ENCODE peak calls at places on chromosomes 6 and 20, in six cellular contexts. F is NT2/D1, J is brain microvascular endothelial cell, G is ascending aorta, P is astrocyte of the cerebellum, W is sigmoid colon. C is an unnamed sample.

GRCh38 chr20:53598140-53599038 is 4.8 kb upstream of the ZNF217 start:
- DNase-seq in J (no peak), G (no peak), P (no peak), W (peak; percentile 46), F (no peak), C (no peak)

GRCh38 chr6:111576302-111576701 is 29.4 kb downstream of the TRAF3IP2 start:
- DNase-seq in P (no peak), J (peak; percentile 60), F (no peak), W (no peak), G (no peak), C (no peak)

GRCh38 chr6:51004380-51004779 is 185.7 kb downstream of the TFAP2B start:
- DNase-seq in G (no peak), F (no peak), J (no peak), P (no peak), W (no peak), C (no peak)

GRCh38 chr6:551405-551804 is 105.5 kb downstream of the HUS1B start:
- DNase-seq in F (peak; percentile 51), G (no peak), P (no peak), W (no peak), J (peak; percentile 65), C (no peak)

GRCh38 chr6:27630727-27631613 is 158.1 kb upstream of the ZNF184 start:
- DNase-seq in W (no peak), P (peak; percentile 32), F (no peak), J (peak; percentile 82), G (no peak), C (no peak)

GRCh38 chr6:42952389-42952788 is 8.2 kb upstream of the GNMT start:
- DNase-seq in W (no peak), J (no peak), G (no peak), F (no peak), P (no peak), C (no peak)

GRCh38 chr20:17538517-17539170 is 7.5 kb upstream of the BFSP1 start:
- DNase-seq in J (peak; percentile 58), P (no peak), W (no peak), G (no peak), F (no peak), C (no peak)

GRCh38 chr6:13586936-13587542 is 12.6 kb downstream of the SIRT5 start:
- DNase-seq in J (no peak), F (no peak), W (no peak), G (no peak), P (no peak), C (no peak)

GRCh38 chr6:107323133-107323785 is 136.1 kb downstream of the PDSS2 start:
- DNase-seq in P (no peak), F (no peak), J (peak; percentile 47), W (no peak), G (no peak), C (no peak)

GRCh38 chr6:97440590-97441176 is 157.7 kb upstream of the MMS22L start:
- DNase-seq in J (peak; percentile 42), P (no peak), F (peak; percentile 18), G (no peak), W (no peak), C (no peak)

GRCh38 chr20:58720890-58721289 is 28.3 kb downstream of the NPEPL1 start:
- DNase-seq in F (no peak), P (no peak), G (no peak), J (no peak), W (no peak), C (no peak)

GRCh38 chr6:138161434-138162103 is at the start of gene ARFGEF3:
- DNase-seq in J (no peak), F (no peak), W (no peak), G (no peak), P (no peak), C (no peak)

GRCh38 chr6:26158581-26159416 is 71.6 kb downstream of the HFE start:
- DNase-seq in J (peak; percentile 43), F (no peak), W (peak; percentile 89), P (no peak), G (peak; percentile 30), C (no peak)

GRCh38 chr20:37538003-37538402 is 10.3 kb upstream of the BLCAP start:
- DNase-seq in J (peak; percentile 58), F (no peak), W (no peak), P (no peak), G (no peak), C (no peak)

GRCh38 chr6:71481021-71481420 is 192.4 kb downstream of the OGFRL1 start:
- DNase-seq in W (no peak), J (no peak), G (no peak), P (no peak), F (no peak), C (no peak)

GRCh38 chr6:137919512-137919823 is 52.4 kb downstream of the TNFAIP3 start:
- DNase-seq in G (no peak), J (no peak), W (no peak), P (no peak), F (no peak), C (no peak)

GRCh38 chr20:55855052-55855451 is 150.3 kb downstream of the CBLN4 start:
- DNase-seq in G (no peak), P (no peak), F (no peak), W (no peak), J (no peak), C (no peak)

GRCh38 chr6:38861957-38862401 is 146.9 kb downstream of the DNAH8 start:
- DNase-seq in F (no peak), J (no peak), P (no peak), W (no peak), G (no peak), C (no peak)

DNA sequence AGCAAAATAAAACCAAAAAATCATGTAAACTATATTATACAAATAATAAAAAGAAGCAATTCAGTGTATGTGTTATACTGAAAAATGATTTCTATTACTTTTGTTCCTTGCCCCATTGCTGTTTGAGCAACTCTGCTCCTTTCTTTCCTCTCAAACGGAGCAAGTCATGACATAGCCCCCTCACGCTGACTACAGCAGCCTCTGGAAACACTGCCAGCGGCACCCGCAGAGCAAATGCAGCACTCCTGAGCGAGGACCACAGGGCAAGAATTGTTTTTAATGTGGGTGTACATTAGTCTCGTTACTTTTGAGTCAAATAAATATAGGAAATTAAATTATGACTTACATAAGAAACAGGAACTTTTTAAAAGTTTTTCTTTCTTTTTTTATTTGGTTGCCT is 350.1 kb upstream of the HSF2 start:
- DNase-seq in P (no peak), J (peak; percentile 4), W (no peak), F (no peak), G (no peak), C (no peak)
- H3K4me3 ChIP-seq in P (no peak overlapping the region), J (no peak overlapping the region), W (no peak overlapping the region), F (no peak overlapping the region), G (no peak overlapping the region), C (peak overlapping the region; percentile 8)

GRCh38 chr6:139474145-139475108 is 100.0 kb upstream of the CITED2 start:
- DNase-seq in F (peak; percentile 16), J (no peak), G (no peak), P (no peak), W (peak; percentile 70), C (peak; percentile 23)
- H3K4me3 ChIP-seq in F (peak overlapping the region; percentile 2), J (no peak overlapping the region), G (peak overlapping the region; percentile 42), P (peak overlapping the region; percentile 1), W (peak overlapping the region; percentile 20), C (peak overlapping the region; percentile 26)

GRCh38 chr20:62816031-62816878 is 595 bp upstream of the COL9A3 start:
- DNase-seq in W (no peak), G (no peak), J (no peak), F (peak; percentile 87), P (no peak), C (no peak)
- H3K4me3 ChIP-seq in W (peak overlapping the region; percentile 24), G (peak overlapping the region; percentile 63), J (no peak overlapping the region), F (peak overlapping the region; percentile 78), P (no peak overlapping the region), C (peak overlapping the region; percentile 36)

DNA sequence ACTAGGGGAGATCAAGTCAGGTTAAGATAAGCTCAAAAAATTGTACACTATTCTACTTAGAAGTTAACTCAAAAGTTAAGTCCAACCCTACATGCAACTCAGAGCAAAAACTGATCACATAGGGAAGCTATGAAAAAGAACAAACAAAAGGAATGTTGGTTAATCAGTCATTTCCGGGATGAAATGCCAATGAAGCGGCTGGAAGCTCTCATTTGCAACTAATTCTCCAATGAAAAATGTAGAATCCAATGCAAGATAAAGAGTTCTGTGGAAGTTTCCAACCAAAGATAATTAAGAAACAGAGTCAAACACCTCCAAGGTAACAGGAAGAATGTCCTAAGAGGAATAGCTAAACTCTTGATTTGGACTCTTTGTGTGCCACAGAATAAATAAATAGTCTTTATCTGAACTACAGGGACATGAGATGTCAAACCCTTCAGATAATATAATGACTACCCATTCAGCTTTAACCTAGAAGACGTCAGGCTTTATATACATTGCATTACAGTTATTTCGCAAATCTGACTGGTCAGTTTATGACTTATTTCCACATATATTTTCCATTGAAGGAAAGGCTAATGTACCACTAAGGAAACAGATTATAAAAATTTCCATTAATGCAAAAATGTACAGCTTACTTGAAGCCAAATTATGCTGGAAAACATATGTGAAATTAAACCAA is 48.0 kb upstream of the DST start:
- DNase-seq in P (peak; percentile 62), F (no peak), G (no peak), J (no peak), W (no peak), C (no peak)
- H3K4me3 ChIP-seq in P (no peak overlapping the region), F (no peak overlapping the region), G (peak overlapping the region; percentile 33), J (peak overlapping the region; percentile 20), W (peak overlapping the region; percentile 40), C (peak overlapping the region; percentile 53)

DNA sequence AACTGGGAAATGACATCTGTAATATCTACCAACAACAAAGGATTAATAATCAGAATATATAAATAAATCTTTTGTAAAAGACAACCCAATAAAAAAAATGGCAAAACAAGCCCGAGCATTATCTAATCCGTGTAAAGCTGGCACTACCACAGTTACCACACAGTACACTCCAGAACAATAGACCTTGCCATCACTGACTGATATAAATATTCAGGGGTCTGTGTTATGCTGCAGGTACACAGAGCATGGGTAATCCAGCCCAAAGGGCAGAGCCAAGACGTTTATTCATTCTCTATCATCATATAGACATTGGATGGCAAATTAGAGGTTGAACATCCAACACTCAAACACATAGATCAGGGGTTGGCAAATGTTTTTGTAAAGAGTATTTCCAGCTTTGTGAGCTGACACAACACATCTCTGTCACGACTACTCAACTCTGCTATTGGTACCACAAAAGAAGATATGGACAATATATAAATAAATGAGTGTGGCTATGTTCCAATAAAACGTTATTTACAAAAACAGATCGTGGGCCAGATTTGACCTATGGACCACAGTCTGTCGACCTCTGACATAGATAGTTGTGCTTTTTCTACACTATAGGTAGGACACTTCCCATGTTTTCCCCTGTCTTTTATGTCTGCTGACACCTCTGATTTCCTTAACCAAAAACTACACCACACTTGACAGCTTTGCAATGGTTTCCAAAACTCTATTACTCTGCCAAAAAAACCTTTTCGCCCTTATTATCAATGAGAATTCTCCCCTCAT is 4.5 kb downstream of the NCOA6 start:
- DNase-seq in J (no peak), G (no peak), F (no peak), W (no peak), P (no peak), C (no peak)
- H3K4me3 ChIP-seq in J (no peak overlapping the region), G (no peak overlapping the region), F (no peak overlapping the region), W (no peak overlapping the region), P (no peak overlapping the region), C (no peak overlapping the region)